ENCODE peak calls at places on chromosomes 4 and X, in five cellular contexts. One of them, this sample, is unnamed. For H3K9me3, the result is how much of the 10 kb centered on the place peaks cover.

GRCh38 chr4:156931267-156931666 is 40.3 kb downstream of the PDGFC start:
- DNase-seq in ovary: no peak
- DNase-seq in thoracic aorta: no peak
- DNase-seq in A549: peak
- DNase-seq in tibial nerve: no peak
- DNase-seq in this sample: no peak

GRCh38 chr4:17324431-17324830 is 187.5 kb downstream of the QDPR start:
- DNase-seq in thoracic aorta: no peak
- DNase-seq in ovary: peak
- DNase-seq in A549: no peak
- DNase-seq in tibial nerve: peak
- DNase-seq in this sample: peak

GRCh38 chr4:81021526-81021944 is 9.0 kb upstream of the BMP3 start:
- DNase-seq in tibial nerve: no peak
- DNase-seq in thoracic aorta: no peak
- DNase-seq in A549: no peak
- DNase-seq in ovary: no peak
- DNase-seq in this sample: no peak

GRCh38 chrX:4579999-4580398 is 866.5 kb upstream of the PRKX start:
- DNase-seq in A549: no peak
- DNase-seq in thoracic aorta: no peak
- DNase-seq in ovary: no peak
- DNase-seq in tibial nerve: no peak
- DNase-seq in this sample: no peak

GRCh38 chr4:110510955-110511544 is 35.1 kb downstream of the ENPEP start:
- DNase-seq in tibial nerve: no peak
- DNase-seq in thoracic aorta: no peak
- DNase-seq in ovary: no peak
- DNase-seq in A549: peak
- DNase-seq in this sample: no peak

GRCh38 chr4:33037464-33037863 is 2317.3 kb downstream of the PCDH7 start:
- DNase-seq in A549: no peak
- DNase-seq in thoracic aorta: no peak
- DNase-seq in ovary: no peak
- DNase-seq in tibial nerve: no peak
- DNase-seq in this sample: no peak

GRCh38 chr4:96638132-96638531 is 798.2 kb downstream of the PDHA2 start:
- DNase-seq in A549: no peak
- DNase-seq in tibial nerve: no peak
- DNase-seq in ovary: no peak
- DNase-seq in thoracic aorta: no peak
- DNase-seq in this sample: no peak

GRCh38 chr4:151934766-151935165 is 174.0 kb upstream of the GATB start:
- DNase-seq in ovary: no peak
- DNase-seq in tibial nerve: no peak
- DNase-seq in thoracic aorta: no peak
- DNase-seq in A549: no peak
- DNase-seq in this sample: no peak

GRCh38 chr4:66736593-66736992 is 808.7 kb downstream of the CENPC start:
- DNase-seq in tibial nerve: no peak
- DNase-seq in A549: no peak
- DNase-seq in thoracic aorta: no peak
- DNase-seq in ovary: no peak
- DNase-seq in this sample: no peak

GRCh38 chrX:14095702-14096101 is 66.0 kb upstream of the GEMIN8 start:
- DNase-seq in A549: no peak
- DNase-seq in ovary: peak
- DNase-seq in tibial nerve: peak
- DNase-seq in thoracic aorta: no peak
- DNase-seq in this sample: no peak

GRCh38 chrX:150504399-150505186 is 63.8 kb upstream of the MTM1 start:
- DNase-seq in ovary: no peak
- DNase-seq in A549: no peak
- DNase-seq in tibial nerve: no peak
- DNase-seq in thoracic aorta: no peak
- DNase-seq in this sample: no peak

GRCh38 chr4:8427761-8428287 is 12.7 kb downstream of the ACOX3 start:
- DNase-seq in tibial nerve: peak
- DNase-seq in ovary: no peak
- DNase-seq in A549: no peak
- DNase-seq in thoracic aorta: peak
- DNase-seq in this sample: no peak

GRCh38 chr4:92253986-92254671 is 49.6 kb upstream of the GRID2 start:
- DNase-seq in ovary: no peak
- DNase-seq in thoracic aorta: no peak
- DNase-seq in A549: no peak
- DNase-seq in tibial nerve: no peak
- DNase-seq in this sample: no peak

GRCh38 chr4:92251711-92252110 is 52.1 kb upstream of the GRID2 start:
- DNase-seq in A549: no peak
- DNase-seq in thoracic aorta: no peak
- DNase-seq in ovary: no peak
- DNase-seq in tibial nerve: no peak
- DNase-seq in this sample: no peak

GRCh38 chr4:92254767-92255442 is 48.9 kb upstream of the GRID2 start:
- DNase-seq in tibial nerve: no peak
- DNase-seq in A549: no peak
- DNase-seq in ovary: no peak
- DNase-seq in thoracic aorta: no peak
- DNase-seq in this sample: no peak

GRCh38 chr4:92252846-92253245 is 50.9 kb upstream of the GRID2 start:
- DNase-seq in thoracic aorta: no peak
- DNase-seq in A549: no peak
- DNase-seq in ovary: no peak
- DNase-seq in tibial nerve: no peak
- DNase-seq in this sample: no peak

GRCh38 chr4:92253550-92253949 is 50.2 kb upstream of the GRID2 start:
- DNase-seq in tibial nerve: no peak
- DNase-seq in thoracic aorta: no peak
- DNase-seq in ovary: no peak
- DNase-seq in A549: no peak
- DNase-seq in this sample: no peak
- H3K9me3 ChIP-seq in tibial nerve: under half
- H3K9me3 ChIP-seq in thoracic aorta: under half
- H3K9me3 ChIP-seq in ovary: under half
- H3K9me3 ChIP-seq in A549: under half
- H3K9me3 ChIP-seq in this sample: under half

GRCh38 chr4:141117935-141118334 is 15.3 kb downstream of the RNF150 start:
- DNase-seq in ovary: no peak
- DNase-seq in A549: no peak
- DNase-seq in thoracic aorta: no peak
- DNase-seq in tibial nerve: no peak
- DNase-seq in this sample: no peak
- H3K9me3 ChIP-seq in ovary: under half
- H3K9me3 ChIP-seq in A549: under half
- H3K9me3 ChIP-seq in thoracic aorta: under half
- H3K9me3 ChIP-seq in tibial nerve: under half
- H3K9me3 ChIP-seq in this sample: under half

GRCh38 chr4:30294295-30294694 is 425.9 kb upstream of the PCDH7 start:
- DNase-seq in ovary: no peak
- DNase-seq in tibial nerve: no peak
- DNase-seq in thoracic aorta: no peak
- DNase-seq in A549: no peak
- DNase-seq in this sample: no peak
- H3K9me3 ChIP-seq in ovary: under half
- H3K9me3 ChIP-seq in tibial nerve: under half
- H3K9me3 ChIP-seq in thoracic aorta: under half
- H3K9me3 ChIP-seq in A549: under half
- H3K9me3 ChIP-seq in this sample: under half

GRCh38 chr4:138086471-138086870 is 155.7 kb downstream of the SLC7A11 start:
- DNase-seq in tibial nerve: no peak
- DNase-seq in ovary: no peak
- DNase-seq in thoracic aorta: no peak
- DNase-seq in A549: no peak
- DNase-seq in this sample: no peak
- H3K9me3 ChIP-seq in tibial nerve: under half
- H3K9me3 ChIP-seq in ovary: under half
- H3K9me3 ChIP-seq in thoracic aorta: under half
- H3K9me3 ChIP-seq in A549: under half
- H3K9me3 ChIP-seq in this sample: under half

GRCh38 chrX:1134156-1134555 is 78.3 kb downstream of the CRLF2 start:
- DNase-seq in tibial nerve: no peak
- DNase-seq in A549: no peak
- DNase-seq in thoracic aorta: no peak
- DNase-seq in ovary: no peak
- DNase-seq in this sample: no peak
- H3K9me3 ChIP-seq in tibial nerve: under half
- H3K9me3 ChIP-seq in A549: under half
- H3K9me3 ChIP-seq in thoracic aorta: under half
- H3K9me3 ChIP-seq in ovary: under half
- H3K9me3 ChIP-seq in this sample: under half

DNA sequence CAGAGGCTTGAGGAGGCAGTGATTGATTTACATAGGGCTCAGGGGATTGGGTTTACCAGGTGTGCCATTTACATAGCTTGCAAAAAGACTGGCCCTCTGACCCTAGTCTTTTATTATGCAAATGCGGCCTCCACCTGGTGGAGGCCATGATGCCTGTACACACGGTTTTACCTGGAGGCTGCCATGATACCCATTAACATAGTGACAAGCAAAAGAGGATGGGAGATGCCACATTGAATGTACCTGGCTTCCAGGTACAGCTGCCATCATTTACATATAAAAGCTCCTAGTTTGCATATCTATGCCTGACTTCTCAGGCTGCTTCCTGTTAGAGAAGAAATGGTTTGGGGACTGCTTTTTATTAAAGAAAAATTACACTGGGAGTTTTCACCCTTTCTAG is 72.0 kb downstream of the NEXMIF start:
- DNase-seq in tibial nerve: no peak
- DNase-seq in A549: no peak
- DNase-seq in thoracic aorta: no peak
- DNase-seq in ovary: no peak
- DNase-seq in this sample: no peak
- H3K9me3 ChIP-seq in tibial nerve: half or more
- H3K9me3 ChIP-seq in A549: under half
- H3K9me3 ChIP-seq in thoracic aorta: under half
- H3K9me3 ChIP-seq in ovary: under half
- H3K9me3 ChIP-seq in this sample: under half

DNA sequence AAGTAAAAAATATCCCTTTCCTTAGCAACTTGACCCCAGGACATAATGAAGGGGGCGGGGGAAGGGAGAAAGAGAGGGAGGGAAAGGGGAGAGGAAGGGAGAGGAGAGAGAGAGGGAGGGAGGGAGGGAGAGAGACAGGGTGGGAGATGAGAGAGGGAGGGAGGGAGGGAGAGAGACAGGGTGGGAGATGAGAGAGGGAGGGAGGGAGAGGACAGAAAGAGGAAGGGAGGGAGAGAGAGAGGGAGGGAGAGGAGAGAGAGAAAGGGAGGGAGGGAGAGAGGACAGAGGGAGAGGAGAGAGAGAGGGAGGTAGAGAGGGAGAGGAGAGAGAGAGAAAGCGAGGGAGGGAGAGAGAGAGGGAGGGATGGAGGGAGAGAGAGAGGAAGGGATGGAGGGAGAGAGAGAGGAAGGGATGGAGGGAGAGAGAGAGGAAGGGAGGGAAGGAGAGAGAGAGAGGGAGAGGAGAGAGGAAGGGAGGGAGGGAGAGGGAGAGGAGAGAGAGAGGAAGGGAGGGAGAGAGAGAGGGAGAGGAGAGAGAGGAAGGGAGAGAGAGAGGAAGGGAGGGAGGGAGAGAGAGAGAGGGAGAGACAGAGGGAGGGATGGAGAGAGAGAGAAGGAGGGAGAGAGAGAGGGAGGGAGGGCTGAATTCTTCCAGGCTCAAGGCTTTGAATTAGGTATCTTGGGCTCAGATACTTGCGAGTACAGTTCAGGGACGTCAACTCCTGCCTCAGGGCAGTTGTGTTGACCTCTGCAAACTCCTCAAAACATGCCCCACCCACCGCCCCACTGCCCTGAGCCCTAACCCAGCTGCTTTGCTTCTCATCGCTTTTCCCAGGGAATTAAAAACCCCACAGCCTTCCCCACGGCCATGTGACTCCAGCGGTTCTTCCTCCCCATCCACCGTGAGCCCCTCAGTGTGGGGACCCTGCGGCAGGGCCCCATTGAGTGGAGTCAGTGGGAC is 40.0 kb upstream of the ADRA2C start:
- DNase-seq in tibial nerve: no peak
- DNase-seq in ovary: no peak
- DNase-seq in A549: no peak
- DNase-seq in thoracic aorta: no peak
- DNase-seq in this sample: no peak
- H3K9me3 ChIP-seq in tibial nerve: under half
- H3K9me3 ChIP-seq in ovary: under half
- H3K9me3 ChIP-seq in A549: under half
- H3K9me3 ChIP-seq in thoracic aorta: under half
- H3K9me3 ChIP-seq in this sample: under half